ENCODE peak calls at places on chromosomes 12 and 14, in four cellular contexts. O is GM23338, H is endodermal cell, G is tibial artery. L is an unnamed sample. For H3K36me3, the result is how much of the 10 kb centered on the place peaks cover.

GRCh38 chr14:22314183-22314820 is 274.7 kb downstream of the DAD1 start:
- DNase-seq in H (peak), G (no peak), O (peak), L (no peak)

GRCh38 chr14:104864267-104865068 is 600 bp upstream of the CEP170B start:
- DNase-seq in O (peak), G (no peak), H (peak), L (no peak)

GRCh38 chr14:55240526-55241178 is 30.6 kb upstream of the FBXO34 start:
- DNase-seq in G (no peak), O (peak), H (peak), L (no peak)

GRCh38 chr14:71497645-71498086 is 434.6 kb upstream of the RGS6 start:
- DNase-seq in O (no peak), H (no peak), G (no peak), L (no peak)

GRCh38 chr14:47555333-47555732 is 120.1 kb downstream of the MDGA2 start:
- DNase-seq in G (no peak), O (no peak), H (no peak), L (no peak)

GRCh38 chr14:56120091-56120632 is 2.0 kb downstream of the PELI2 start:
- DNase-seq in O (no peak), G (peak), H (no peak), L (no peak)

GRCh38 chr12:701896-702539 is 38.8 kb upstream of the NINJ2 start:
- DNase-seq in G (no peak), O (no peak), H (no peak), L (no peak)

GRCh38 chr12:64681200-64682052 is 71.1 kb downstream of the RASSF3 start:
- DNase-seq in O (no peak), H (no peak), G (no peak), L (no peak)

GRCh38 chr12:125089626-125090025 is 24.4 kb downstream of the AACS start:
- DNase-seq in O (no peak), H (no peak), G (no peak), L (no peak)

GRCh38 chr12:101909646-101910045 is 32.3 kb downstream of the DRAM1 start:
- DNase-seq in H (no peak), G (no peak), O (no peak), L (no peak)

GRCh38 chr12:63079791-63080395 is 71.1 kb downstream of the AVPR1A start:
- DNase-seq in H (no peak), O (no peak), G (no peak), L (no peak)

GRCh38 chr14:85617799-85618198 is 87.9 kb downstream of the FLRT2 start:
- DNase-seq in O (no peak), H (no peak), G (no peak), L (no peak)

GRCh38 chr12:71639341-71639760 is 24.3 kb downstream of the ZFC3H1 start:
- DNase-seq in G (no peak), H (peak), O (peak), L (no peak)

GRCh38 chr12:93226356-93226755 is 151.4 kb upstream of the NUDT4 start:
- DNase-seq in O (no peak), G (no peak), H (no peak), L (no peak)

GRCh38 chr14:30223966-30224365 is 296.3 kb upstream of the PRKD1 start:
- DNase-seq in H (no peak), G (peak), O (no peak), L (no peak)

GRCh38 chr14:36646664-36647416 is 14.8 kb upstream of the PAX9 start:
- DNase-seq in H (peak), G (no peak), O (peak), L (no peak)

GRCh38 chr12:53781218-53781801 is 29.5 kb upstream of the CISTR start:
- DNase-seq in H (no peak), O (peak), G (no peak), L (no peak)

GRCh38 chr14:61179776-61180398 is 101.3 kb downstream of the TMEM30B start:
- DNase-seq in O (no peak), G (no peak), H (no peak), L (no peak)

GRCh38 chr12:1576410-1577240 is 17.8 kb downstream of the FBXL14 start:
- DNase-seq in O (peak), H (peak), G (peak), L (no peak)

GRCh38 chr14:100820945-100821344 is 5.0 kb upstream of the MEG3 start:
- DNase-seq in G (no peak), H (no peak), O (no peak), L (no peak)

GRCh38 chr12:58575281-58575680 is 345.0 kb downstream of the LRIG3 start:
- DNase-seq in H (no peak), G (no peak), O (no peak), L (no peak)

GRCh38 chr14:105858676-105859025 is 332.3 kb downstream of the TMEM121 start:
- DNase-seq in G (no peak), H (peak), O (no peak), L (no peak)

GRCh38 chr12:117662220-117662619 is 300.8 kb upstream of the NOS1 start:
- DNase-seq in G (no peak), H (no peak), O (no peak), L (no peak)

GRCh38 chr12:111673503-111673902 is 12.3 kb downstream of the BRAP start:
- DNase-seq in O (peak), G (no peak), H (no peak), L (no peak)

GRCh38 chr12:64566882-64567517 is 43.3 kb upstream of the RASSF3 start:
- DNase-seq in G (no peak), H (peak), O (peak), L (no peak)

GRCh38 chr14:69673578-69674305 is 62.3 kb downstream of the SUSD6 start:
- DNase-seq in G (no peak), H (no peak), O (peak), L (no peak)

GRCh38 chr14:99728981-99729451 is 44.9 kb downstream of the CYP46A1 start:
- DNase-seq in G (no peak), H (peak), O (no peak), L (no peak)

GRCh38 chr12:64160718-64161060 is 61.4 kb downstream of the KICS2 start:
- DNase-seq in H (no peak), G (no peak), O (no peak), L (no peak)

GRCh38 chr14:23076785-23077408 is 18.0 kb downstream of the ACIN1 start:
- DNase-seq in G (no peak), O (peak), H (peak), L (no peak)

GRCh38 chr12:52909796-52910195 is 4.9 kb upstream of the KRT8 start:
- DNase-seq in H (no peak), G (no peak), O (no peak), L (no peak)

GRCh38 chr12:48092606-48093005 is 13.3 kb downstream of the SENP1 start:
- DNase-seq in H (no peak), G (no peak), O (no peak), L (no peak)

GRCh38 chr12:123064885-123065619 is 84.6 kb downstream of the ARL6IP4 start:
- DNase-seq in H (no peak), G (no peak), O (no peak), L (no peak)

GRCh38 chr12:113086249-113087164 is 30.0 kb downstream of the DTX1 start:
- DNase-seq in O (no peak), G (no peak), H (peak), L (no peak)

GRCh38 chr14:100130471-100130870 is 29.0 kb downstream of the DEGS2 start:
- DNase-seq in H (no peak), O (no peak), G (no peak), L (no peak)

GRCh38 chr12:49133014-49133413 is 1.8 kb upstream of the TUBA1B start:
- DNase-seq in H (no peak), G (no peak), O (no peak), L (no peak)

GRCh38 chr12:125220404-125221273 is 155.4 kb downstream of the AACS start:
- DNase-seq in O (no peak), G (no peak), H (peak), L (no peak)

GRCh38 chr14:95256011-95256775 is 63.5 kb downstream of the CLMN start:
- DNase-seq in O (no peak), G (no peak), H (peak), L (no peak)

GRCh38 chr14:93320489-93320888 is 12.3 kb downstream of the BTBD7 start:
- DNase-seq in O (no peak), H (no peak), G (no peak), L (no peak)

GRCh38 chr12:76037130-76038105 is 5.8 kb upstream of the PHLDA1 start:
- DNase-seq in H (peak), G (no peak), O (peak), L (no peak)

DNA sequence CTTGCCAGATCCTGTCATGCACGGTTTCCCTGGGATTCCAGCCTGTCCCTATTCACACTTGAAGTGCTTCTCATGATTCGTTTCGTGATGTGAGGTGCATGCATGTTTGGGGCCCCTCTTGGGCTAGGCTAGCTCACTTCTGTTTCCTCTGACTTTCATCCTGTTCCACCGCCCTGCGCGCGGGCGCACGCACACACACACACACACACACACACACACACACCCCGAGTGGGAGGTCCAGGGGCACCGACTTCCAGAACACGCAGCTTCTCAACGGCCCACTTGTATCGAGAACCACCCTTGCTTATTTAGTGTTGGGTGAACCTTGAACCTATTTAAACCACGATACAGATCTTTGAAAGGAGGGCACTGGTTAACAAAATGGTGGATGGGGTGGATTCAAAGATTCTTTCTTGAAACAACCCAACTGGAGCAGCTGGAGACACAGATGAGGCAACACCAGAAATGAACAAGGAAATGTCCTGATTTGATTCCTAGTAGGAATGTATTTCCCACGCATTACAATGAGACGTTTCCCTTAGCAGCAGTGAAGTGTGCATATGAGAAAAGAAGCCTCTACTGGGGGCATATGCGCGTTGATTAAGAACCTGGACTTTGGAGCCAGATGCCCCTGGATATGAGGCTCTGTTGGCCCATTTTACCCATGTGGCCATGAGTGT is 16.3 kb downstream of the ELK3 start:
- DNase-seq in O (no peak), G (no peak), H (no peak), L (no peak)
- H3K4me3 ChIP-seq in O (no peak), G (no peak), H (no peak), L (no peak)

GRCh38 chr12:3010214-3010930 is 51.2 kb downstream of the TEAD4 start:
- DNase-seq in G (no peak), H (no peak), O (no peak), L (no peak)
- H3K36me3 ChIP-seq in G (under half), H (under half), O (under half), L (under half)

DNA sequence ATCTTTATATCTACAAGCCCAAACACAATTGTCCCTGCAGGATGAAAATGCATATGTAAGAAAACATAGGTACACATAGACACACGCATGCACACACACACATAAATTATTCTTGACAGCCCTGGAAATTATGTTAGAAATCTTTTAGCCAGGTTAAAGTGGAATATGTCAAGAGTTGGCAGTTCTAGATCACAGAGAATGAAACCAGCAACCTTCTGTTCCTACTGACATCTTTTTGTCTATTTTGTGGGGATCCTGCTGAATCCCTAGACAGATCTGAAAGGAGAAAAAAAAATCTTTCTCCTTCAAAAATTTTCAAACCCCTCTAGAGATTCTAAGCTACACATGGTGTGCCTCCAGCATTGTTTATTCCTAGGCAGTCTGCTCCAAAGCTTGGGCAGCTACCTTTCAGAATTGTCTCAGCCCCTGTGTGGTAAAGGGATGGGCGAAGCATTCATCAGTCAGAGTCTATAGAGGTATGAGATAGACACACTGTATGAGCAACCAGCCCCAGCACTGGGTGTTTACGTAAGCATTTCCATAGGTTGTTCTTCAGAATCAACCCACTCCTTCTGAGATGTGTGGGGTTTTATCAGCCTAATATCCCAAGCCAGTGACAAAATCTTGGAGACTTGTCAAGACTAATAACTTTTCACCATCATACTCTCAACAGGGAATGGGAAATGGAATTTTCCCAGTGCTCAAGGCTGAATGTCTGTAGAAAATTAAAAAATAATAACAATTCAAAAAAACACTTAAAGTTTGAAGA is 98.4 kb downstream of the BTG1 start:
- DNase-seq in H (no peak), G (no peak), O (no peak), L (no peak)
- TF ChIP-seq CTCF in H (no peak), G (no peak), O (no peak), L (no peak)

GRCh38 chr12:132559652-132560420 is 50.5 kb downstream of the LRCOL1 start:
- DNase-seq in H (peak), O (peak), G (no peak), L (no peak)

GRCh38 chr12:132562489-132563045 is 47.8 kb downstream of the LRCOL1 start:
- DNase-seq in O (no peak), H (no peak), G (no peak), L (no peak)

GRCh38 chr12:132560831-132561783 is 49.3 kb downstream of the LRCOL1 start:
- DNase-seq in O (peak), G (no peak), H (peak), L (no peak)

GRCh38 chr12:132560421-132560830 is 50.0 kb downstream of the LRCOL1 start:
- DNase-seq in G (no peak), O (peak), H (peak), L (no peak)

GRCh38 chr12:132561784-132562156 is 48.6 kb downstream of the LRCOL1 start:
- DNase-seq in O (peak), H (peak), G (no peak), L (no peak)
- H3K4me3 ChIP-seq in O (peak), H (peak), G (no peak), L (no peak)

GRCh38 chr12:10705655-10706054 is 17.5 kb downstream of the YBX3 start:
- DNase-seq in O (no peak), G (no peak), H (no peak), L (peak)
- H3K36me3 ChIP-seq in O (half or more), G (half or more), H (half or more), L (under half)

GRCh38 chr14:31510222-31510621 is 22.4 kb upstream of the GPR33 start:
- DNase-seq in O (peak), G (no peak), H (no peak), L (no peak)
- TF ChIP-seq CTCF in O (peak), G (peak), H (peak), L (peak)

GRCh38 chr14:74609721-74610120 is 2.3 kb downstream of the LTBP2 start:
- DNase-seq in G (no peak), O (no peak), H (no peak), L (no peak)
- H3K4me3 ChIP-seq in G (peak), O (no peak), H (no peak), L (no peak)

L was measured in BJ.